ENCODE peak calls at places on chromosomes 12 and 14, in seven cellular contexts. N is astrocyte, I is Right ventricle myocardium superior, J is NCI-H146, K is G401, A is AG10803, D is GM04504. C is an unnamed sample.

GRCh38 chr12:122022393-122023338 is 982 bp downstream of the BCL7A start:
- DNase-seq in D (no peak), A (peak), N (no peak), I (no peak), J (peak), K (peak), C (no peak)

GRCh38 chr14:24071144-24071697 is at the start of gene CPNE6:
- DNase-seq in A (no peak), D (no peak), J (no peak), K (peak), I (no peak), N (no peak), C (no peak)

GRCh38 chr12:55736780-55737580 is 5.9 kb upstream of the GDF11 start:
- DNase-seq in I (peak), N (no peak), D (no peak), J (peak), K (peak), A (peak), C (peak)

GRCh38 chr14:64738306-64738879 is 34.2 kb downstream of the PLEKHG3 start:
- DNase-seq in N (no peak), I (peak), K (no peak), A (no peak), J (no peak), D (no peak), C (no peak)

GRCh38 chr14:68704736-68705720 is 87.8 kb downstream of the ZFP36L1 start:
- DNase-seq in N (peak), J (no peak), A (peak), D (no peak), K (no peak), I (no peak), C (no peak)

GRCh38 chr14:106564058-106564643 is 1037.8 kb downstream of the TMEM121 start:
- DNase-seq in D (no peak), N (no peak), I (peak), J (peak), K (no peak), A (no peak), C (no peak)

GRCh38 chr12:11895421-11896064 is 175.2 kb upstream of the BCL2L14 start:
- DNase-seq in I (no peak), N (no peak), J (no peak), A (no peak), D (no peak), K (no peak), C (no peak)

GRCh38 chr12:32896438-32897275 is at the start of gene PKP2:
- DNase-seq in N (no peak), J (peak), I (peak), K (peak), A (no peak), D (no peak), C (no peak)

GRCh38 chr12:67633024-67633423 is 15.5 kb upstream of the DYRK2 start:
- DNase-seq in I (no peak), K (no peak), N (no peak), A (no peak), J (no peak), D (no peak), C (no peak)

GRCh38 chr14:22552001-22552826 is 36.8 kb downstream of the DAD1 start:
- DNase-seq in D (no peak), K (no peak), J (no peak), I (no peak), N (no peak), A (no peak), C (no peak)

GRCh38 chr14:104895786-104896642 is 28.7 kb upstream of the PLD4 start:
- DNase-seq in I (peak), D (no peak), J (no peak), A (no peak), N (no peak), K (no peak), C (peak)

GRCh38 chr14:36827861-36828260 is 166.2 kb downstream of the PAX9 start:
- DNase-seq in A (no peak), K (no peak), J (no peak), N (no peak), D (no peak), I (no peak), C (no peak)

GRCh38 chr14:105685003-105685402 is 158.6 kb downstream of the TMEM121 start:
- DNase-seq in I (no peak), D (no peak), K (no peak), N (no peak), J (no peak), A (no peak), C (no peak)

GRCh38 chr12:51591020-51591901 is at the start of gene SCN8A:
- DNase-seq in I (peak), D (peak), K (peak), A (peak), J (peak), N (peak), C (no peak)

GRCh38 chr14:65478596-65478995 is 66.1 kb downstream of the FUT8 start:
- DNase-seq in N (peak), K (no peak), J (peak), I (no peak), D (no peak), A (peak), C (no peak)

GRCh38 chr12:117686911-117687377 is 281.8 kb downstream of the KSR2 start:
- DNase-seq in A (peak), I (peak), K (peak), N (peak), J (no peak), D (peak), C (no peak)

GRCh38 chr14:69548566-69548965 is 26.1 kb downstream of the CCDC177 start:
- DNase-seq in J (no peak), K (no peak), D (no peak), N (no peak), A (no peak), I (no peak), C (no peak)

GRCh38 chr12:53102883-53103807 is at the start of gene SOAT2:
- DNase-seq in N (no peak), I (no peak), A (no peak), D (no peak), J (peak), K (no peak), C (no peak)

C was measured in NCI-H524 treated with DMSO at 0.1 percent for 48 hours.